ENCODE peak calls at places on chromosomes 16 and 17, in eight cellular contexts. P is tibial nerve, H is left lung, X is HCT116, V is mesendoderm, T is cardiac muscle cell, I is SK-N-SH, C is OCI-LY7. A is an unnamed sample. For H3K4me1, the result is how much of the 10 kb centered on the place peaks cover.

GRCh38 chr17:64147110-64148016 is 17.4 kb upstream of the ERN1 start:
- DNase-seq in P (no peak), H (no peak), X (no peak), V (peak), T (peak), I (peak), C (peak), A (no peak)

GRCh38 chr17:27315322-27315721 is 21.4 kb downstream of the WSB1 start:
- DNase-seq in P (peak), H (no peak), X (no peak), V (no peak), T (peak), I (no peak), C (no peak), A (peak)

GRCh38 chr16:30065943-30066881 is 652 bp downstream of the ALDOA start:
- DNase-seq in P (peak), H (peak), X (no peak), V (peak), T (peak), I (peak), C (peak), A (no peak)

GRCh38 chr17:5122586-5123342 is 6.9 kb downstream of the USP6 start:
- DNase-seq in P (peak), H (no peak), X (no peak), V (peak), T (peak), I (peak), C (no peak), A (peak)

GRCh38 chr16:46789499-46790414 is 41.2 kb downstream of the C16orf87 start:
- DNase-seq in P (peak), H (peak), X (no peak), V (peak), T (peak), I (peak), C (peak), A (peak)

GRCh38 chr17:33039874-33040273 is 48.2 kb downstream of the SPACA3 start:
- DNase-seq in P (no peak), H (no peak), X (no peak), V (no peak), T (peak), I (no peak), C (no peak), A (no peak)

GRCh38 chr16:30028438-30029093 is 2.5 kb downstream of the TLCD3B start:
- DNase-seq in P (no peak), H (peak), X (no peak), V (peak), T (peak), I (no peak), C (no peak), A (no peak)

GRCh38 chr17:1604831-1605528 is 23.7 kb downstream of the SLC43A2 start:
- DNase-seq in P (no peak), H (peak), X (no peak), V (no peak), T (no peak), I (no peak), C (no peak), A (no peak)

GRCh38 chr16:81652798-81653505 is 126.1 kb upstream of the PLCG2 start:
- DNase-seq in P (no peak), H (no peak), X (no peak), V (no peak), T (no peak), I (no peak), C (no peak), A (no peak)

GRCh38 chr16:15983898-15984297 is 34.5 kb downstream of the ABCC1 start:
- DNase-seq in P (no peak), H (no peak), X (no peak), V (no peak), T (no peak), I (no peak), C (no peak), A (no peak)

GRCh38 chr16:67499159-67499558 is 15.8 kb upstream of the AGRP start:
- DNase-seq in P (no peak), H (no peak), X (no peak), V (no peak), T (no peak), I (no peak), C (no peak), A (no peak)

GRCh38 chr17:17546399-17547185 is 44.9 kb downstream of the PEMT start:
- DNase-seq in P (no peak), H (peak), X (no peak), V (no peak), T (no peak), I (peak), C (no peak), A (no peak)

GRCh38 chr17:77693776-77694175 is 264.7 kb upstream of the TNRC6C start:
- DNase-seq in P (no peak), H (no peak), X (no peak), V (no peak), T (no peak), I (no peak), C (no peak), A (no peak)

GRCh38 chr16:83882118-83882879 is 16.6 kb upstream of the MLYCD start:
- DNase-seq in P (no peak), H (no peak), X (no peak), V (peak), T (no peak), I (no peak), C (no peak), A (no peak)

GRCh38 chr17:72422204-72422504 is 301.3 kb downstream of the SOX9 start:
- DNase-seq in P (no peak), H (no peak), X (no peak), V (no peak), T (no peak), I (no peak), C (no peak), A (no peak)

GRCh38 chr16:67860589-67861398 is 12.1 kb upstream of the EDC4 start:
- DNase-seq in P (no peak), H (no peak), X (no peak), V (no peak), T (no peak), I (no peak), C (no peak), A (no peak)

GRCh38 chr17:42163113-42163512 is 8.3 kb upstream of the RAB5C start:
- DNase-seq in P (no peak), H (no peak), X (peak), V (peak), T (no peak), I (peak), C (peak), A (no peak)

GRCh38 chr17:27928546-27928945 is 35.4 kb upstream of the LYRM9 start:
- DNase-seq in P (no peak), H (no peak), X (no peak), V (no peak), T (no peak), I (no peak), C (no peak), A (no peak)

GRCh38 chr16:10862432-10862831 is 14.6 kb upstream of the CIITA start:
- DNase-seq in P (no peak), H (no peak), X (peak), V (no peak), T (peak), I (no peak), C (no peak), A (peak)

GRCh38 chr16:57186630-57187507 is 740 bp downstream of the RSPRY1 start:
- DNase-seq in P (no peak), H (no peak), X (no peak), V (peak), T (peak), I (peak), C (peak), A (no peak)

GRCh38 chr17:8005357-8005756 is 2.9 kb downstream of the GUCY2D start:
- DNase-seq in P (no peak), H (no peak), X (no peak), V (no peak), T (no peak), I (no peak), C (no peak), A (no peak)

GRCh38 chr16:20897253-20897896 is 2.8 kb downstream of the DCUN1D3 start:
- DNase-seq in P (no peak), H (no peak), X (no peak), V (no peak), T (peak), I (no peak), C (no peak), A (no peak)

GRCh38 chr17:77312061-77312684 is 171.4 kb downstream of the SEC14L1 start:
- DNase-seq in P (no peak), H (peak), X (no peak), V (no peak), T (no peak), I (peak), C (no peak), A (peak)

GRCh38 chr16:20331635-20332034 is 4.3 kb upstream of the GP2 start:
- DNase-seq in P (no peak), H (no peak), X (no peak), V (no peak), T (no peak), I (no peak), C (no peak), A (no peak)

GRCh38 chr17:73758245-73758644 is 114.0 kb upstream of the SDK2 start:
- DNase-seq in P (no peak), H (peak), X (no peak), V (no peak), T (no peak), I (peak), C (no peak), A (no peak)

GRCh38 chr16:23765933-23766332 is 11.1 kb downstream of the CHP2 start:
- DNase-seq in P (no peak), H (no peak), X (no peak), V (no peak), T (no peak), I (no peak), C (no peak), A (no peak)

GRCh38 chr17:59643159-59643857 is 23.6 kb downstream of the CLTC start:
- DNase-seq in P (no peak), H (no peak), X (no peak), V (peak), T (peak), I (no peak), C (peak), A (no peak)

GRCh38 chr17:77140878-77141767 is at the start of gene SEC14L1:
- DNase-seq in P (peak), H (peak), X (no peak), V (peak), T (peak), I (peak), C (peak), A (peak)

GRCh38 chr16:84527486-84528269 is 23.2 kb upstream of the MEAK7 start:
- DNase-seq in P (no peak), H (no peak), X (no peak), V (no peak), T (peak), I (no peak), C (no peak), A (no peak)

GRCh38 chr17:58343131-58343530 is 8.9 kb downstream of the SUPT4H1 start:
- DNase-seq in P (no peak), H (no peak), X (no peak), V (no peak), T (no peak), I (no peak), C (no peak), A (no peak)

GRCh38 chr16:16045879-16046278 is 96.5 kb downstream of the ABCC1 start:
- DNase-seq in P (no peak), H (no peak), X (no peak), V (no peak), T (no peak), I (peak), C (peak), A (no peak)

GRCh38 chr16:11511801-11512200 is 74.9 kb downstream of the LITAF start:
- DNase-seq in P (no peak), H (no peak), X (no peak), V (no peak), T (no peak), I (no peak), C (no peak), A (no peak)

GRCh38 chr17:47733047-47733413 is at the start of gene TBX21:
- DNase-seq in P (peak), H (peak), X (peak), V (peak), T (peak), I (peak), C (peak), A (peak)

GRCh38 chr17:78129385-78130079 is 977 bp upstream of the TMC6 start:
- DNase-seq in P (no peak), H (peak), X (no peak), V (no peak), T (no peak), I (no peak), C (peak), A (no peak)

GRCh38 chr17:50108556-50108955 is 13.4 kb downstream of the PDK2 start:
- DNase-seq in P (no peak), H (no peak), X (no peak), V (no peak), T (no peak), I (no peak), C (no peak), A (no peak)

GRCh38 chr16:4093495-4094137 is 22.6 kb downstream of the ADCY9 start:
- DNase-seq in P (no peak), H (no peak), X (no peak), V (no peak), T (peak), I (no peak), C (no peak), A (peak)
- H3K27ac ChIP-seq in P (no peak), H (peak), X (no peak), V (no peak), T (peak), I (no peak), C (no peak), A (peak)

GRCh38 chr17:30207655-30208054 is 27.8 kb downstream of the SLC6A4 start:
- DNase-seq in P (no peak), H (no peak), X (no peak), V (no peak), T (no peak), I (peak), C (no peak), A (no peak)
- H3K4me3 ChIP-seq in P (no peak), H (no peak), X (no peak), V (no peak), T (no peak), I (no peak), C (no peak), A (no peak)

GRCh38 chr16:86286991-86287640 is 223.2 kb upstream of the FOXF1 start:
- DNase-seq in P (no peak), H (no peak), X (no peak), V (peak), T (no peak), I (no peak), C (no peak), A (no peak)

GRCh38 chr16:86289304-86289703 is 221.0 kb upstream of the FOXF1 start:
- DNase-seq in P (no peak), H (no peak), X (no peak), V (no peak), T (no peak), I (no peak), C (no peak), A (no peak)

GRCh38 chr16:86289907-86290306 is 220.4 kb upstream of the FOXF1 start:
- DNase-seq in P (no peak), H (no peak), X (no peak), V (no peak), T (no peak), I (no peak), C (no peak), A (no peak)

GRCh38 chr16:86287641-86288201 is 222.6 kb upstream of the FOXF1 start:
- DNase-seq in P (no peak), H (no peak), X (no peak), V (no peak), T (no peak), I (no peak), C (no peak), A (no peak)

DNA sequence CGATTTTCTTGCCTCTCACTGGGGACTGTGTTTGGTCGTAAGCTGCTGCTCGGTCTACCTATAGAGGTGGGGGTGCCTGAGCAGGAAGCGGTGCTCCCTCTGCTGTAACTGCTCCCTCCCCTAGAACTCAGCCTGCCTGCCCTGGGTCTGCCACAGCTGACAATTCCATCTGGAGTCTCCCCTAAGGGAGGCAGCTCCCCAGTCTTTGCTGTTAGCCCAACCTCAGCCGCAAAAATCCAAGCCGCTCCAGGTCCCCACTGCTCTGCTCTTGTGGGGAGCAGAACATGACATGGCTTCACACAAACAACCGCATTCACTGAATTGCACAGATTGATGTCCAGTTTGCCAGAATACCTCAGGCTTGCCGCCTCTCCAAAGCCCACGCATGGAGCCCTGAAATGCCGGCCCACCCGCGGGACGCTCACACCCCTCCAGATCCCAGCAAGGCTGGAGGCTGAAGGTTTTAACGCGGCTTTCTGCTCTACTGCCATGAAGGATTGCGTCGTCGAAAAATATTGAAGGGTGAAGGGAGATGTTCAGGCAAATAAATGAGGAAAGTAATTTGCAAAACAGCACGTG is 221.5 kb upstream of the FOXF1 start:
- DNase-seq in P (no peak), H (no peak), X (no peak), V (no peak), T (no peak), I (no peak), C (no peak), A (no peak)
- H3K4me1 ChIP-seq in P (under half), H (under half), X (under half), V (under half), T (under half), I (under half), C (under half), A (under half)

GRCh38 chr17:39942076-39942475 is 14.5 kb downstream of the LRRC3C start:
- DNase-seq in P (no peak), H (peak), X (no peak), V (no peak), T (no peak), I (no peak), C (no peak), A (no peak)

GRCh38 chr17:39939031-39939430 is 11.5 kb downstream of the LRRC3C start:
- DNase-seq in P (no peak), H (no peak), X (no peak), V (no peak), T (no peak), I (no peak), C (no peak), A (no peak)

GRCh38 chr17:39937462-39937861 is 9.9 kb downstream of the LRRC3C start:
- DNase-seq in P (no peak), H (no peak), X (no peak), V (no peak), T (no peak), I (no peak), C (no peak), A (no peak)

GRCh38 chr17:39938140-39938869 is 10.8 kb downstream of the LRRC3C start:
- DNase-seq in P (no peak), H (peak), X (no peak), V (no peak), T (no peak), I (no peak), C (no peak), A (no peak)

DNA sequence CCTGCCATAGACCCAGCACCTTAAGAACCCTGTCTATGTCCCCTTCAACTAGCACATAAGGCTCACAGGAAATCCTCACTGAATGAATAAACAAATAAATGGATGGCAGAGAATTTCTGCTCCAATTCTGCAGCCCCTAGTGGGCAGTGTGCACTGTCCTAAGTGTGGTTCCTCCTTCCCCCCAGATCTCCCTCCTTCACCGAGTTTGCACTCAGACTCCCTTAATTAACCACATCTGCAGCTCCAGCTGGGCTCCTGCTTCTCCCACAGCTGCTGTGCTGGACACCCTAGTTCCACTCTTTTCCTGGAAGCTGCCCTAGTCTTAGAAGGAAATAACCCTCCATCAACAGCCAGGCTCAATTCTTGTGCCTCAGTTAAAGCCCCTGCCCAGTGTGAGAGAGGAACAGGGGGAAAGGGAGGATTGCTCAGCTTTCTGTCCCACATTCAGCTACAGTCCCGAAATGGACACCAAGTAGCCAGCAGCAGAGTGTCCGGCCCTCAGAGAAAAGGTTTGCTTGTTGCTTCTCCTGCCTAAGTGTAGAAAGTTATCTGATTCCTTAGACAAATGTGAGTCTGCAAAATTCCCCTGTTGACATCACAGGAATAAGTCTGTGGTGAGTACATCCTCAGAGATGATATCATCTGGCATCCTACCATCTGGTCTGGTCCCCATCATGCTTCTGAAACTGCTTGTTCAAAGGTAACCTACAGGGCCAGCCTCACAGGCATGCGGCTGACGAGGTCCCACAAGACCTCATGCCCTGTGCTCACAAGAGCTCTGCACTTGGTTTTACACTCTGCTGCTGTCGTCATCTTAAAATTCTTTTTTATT is 12.3 kb downstream of the LRRC3C start:
- DNase-seq in P (no peak), H (no peak), X (no peak), V (no peak), T (peak), I (peak), C (peak), A (no peak)
- H3K27ac ChIP-seq in P (no peak), H (no peak), X (no peak), V (no peak), T (no peak), I (peak), C (peak), A (no peak)

GRCh38 chr16:50828164-50828702 is 86.3 kb downstream of the CYLD start:
- DNase-seq in P (no peak), H (no peak), X (no peak), V (no peak), T (no peak), I (no peak), C (no peak), A (no peak)
- H3K4me3 ChIP-seq in P (no peak), H (no peak), X (no peak), V (no peak), T (no peak), I (no peak), C (no peak), A (no peak)

DNA sequence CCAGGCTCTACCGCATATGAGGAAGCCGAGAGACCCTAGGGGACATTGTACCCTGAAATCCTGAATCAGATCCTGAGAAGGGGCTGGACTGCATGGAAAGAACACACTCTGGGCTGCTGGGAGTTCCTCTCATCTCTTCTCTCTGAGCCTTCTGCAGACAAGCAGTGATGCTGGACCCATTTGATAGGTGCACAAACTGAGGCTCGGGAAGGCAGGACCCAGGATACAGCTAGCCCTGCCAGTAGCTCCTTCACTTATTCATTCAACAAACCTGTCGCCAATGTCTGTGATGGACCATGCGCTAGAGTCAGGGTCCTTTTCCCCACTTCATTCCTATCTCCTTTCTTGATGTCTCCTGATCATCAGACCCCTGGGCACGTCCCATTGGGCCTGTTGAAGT is 1.9 kb downstream of the SBK1 start:
- DNase-seq in P (no peak), H (no peak), X (no peak), V (no peak), T (no peak), I (no peak), C (no peak), A (no peak)
- H3K4me1 ChIP-seq in P (under half), H (under half), X (under half), V (under half), T (under half), I (under half), C (under half), A (under half)

GRCh38 chr16:54286067-54286329 is 589 bp downstream of the IRX3 start:
- DNase-seq in P (no peak), H (no peak), X (no peak), V (no peak), T (no peak), I (no peak), C (no peak), A (no peak)
- H3K27ac ChIP-seq in P (no peak), H (peak), X (no peak), V (peak), T (peak), I (peak), C (no peak), A (no peak)